ENCODE peak calls at places on chromosomes 2 and 18, in eight cellular contexts. One of them, this sample, is unnamed. For H3K4me1, the result is how much of the 10 kb centered on the place peaks cover.

GRCh38 chr2:236977999-236978398 is 107.7 kb upstream of the COPS8 start:
- DNase-seq in neuronal stem cell: no peak
- DNase-seq in PC-9: no peak
- DNase-seq in fibroblast of lung: no peak
- DNase-seq in GM23248: no peak
- DNase-seq in OCI-LY7: no peak
- DNase-seq in GM12878: no peak
- DNase-seq in IMR-90: no peak
- DNase-seq in this sample: no peak

GRCh38 chr2:159712194-159712928 is at the start of gene MARCHF7:
- DNase-seq in neuronal stem cell: peak
- DNase-seq in PC-9: peak
- DNase-seq in fibroblast of lung: peak
- DNase-seq in GM23248: peak
- DNase-seq in OCI-LY7: peak
- DNase-seq in GM12878: peak
- DNase-seq in IMR-90: peak
- DNase-seq in this sample: peak

GRCh38 chr2:172836386-172837200 is 100.9 kb downstream of the RAPGEF4 start:
- DNase-seq in neuronal stem cell: no peak
- DNase-seq in PC-9: peak
- DNase-seq in fibroblast of lung: no peak
- DNase-seq in GM23248: peak
- DNase-seq in OCI-LY7: no peak
- DNase-seq in GM12878: no peak
- DNase-seq in IMR-90: peak
- DNase-seq in this sample: no peak

GRCh38 chr2:23381084-23381483 is 3.9 kb upstream of the KLHL29 start:
- DNase-seq in neuronal stem cell: no peak
- DNase-seq in PC-9: peak
- DNase-seq in fibroblast of lung: peak
- DNase-seq in GM23248: peak
- DNase-seq in OCI-LY7: peak
- DNase-seq in GM12878: peak
- DNase-seq in IMR-90: peak
- DNase-seq in this sample: no peak

GRCh38 chr18:8548186-8548585 is 61.1 kb upstream of the RAB12 start:
- DNase-seq in neuronal stem cell: no peak
- DNase-seq in PC-9: no peak
- DNase-seq in fibroblast of lung: no peak
- DNase-seq in GM23248: peak
- DNase-seq in OCI-LY7: no peak
- DNase-seq in GM12878: no peak
- DNase-seq in IMR-90: peak
- DNase-seq in this sample: no peak

GRCh38 chr2:112147796-112148195 is 9.6 kb downstream of the FBLN7 start:
- DNase-seq in neuronal stem cell: no peak
- DNase-seq in PC-9: no peak
- DNase-seq in fibroblast of lung: no peak
- DNase-seq in GM23248: peak
- DNase-seq in OCI-LY7: no peak
- DNase-seq in GM12878: no peak
- DNase-seq in IMR-90: no peak
- DNase-seq in this sample: no peak

GRCh38 chr2:190407662-190408537 is at the start of gene MFSD6:
- DNase-seq in neuronal stem cell: peak
- DNase-seq in PC-9: no peak
- DNase-seq in fibroblast of lung: no peak
- DNase-seq in GM23248: peak
- DNase-seq in OCI-LY7: peak
- DNase-seq in GM12878: no peak
- DNase-seq in IMR-90: no peak
- DNase-seq in this sample: peak

GRCh38 chr18:31487251-31488015 is 10.5 kb upstream of the DSG2 start:
- DNase-seq in neuronal stem cell: no peak
- DNase-seq in PC-9: peak
- DNase-seq in fibroblast of lung: peak
- DNase-seq in GM23248: peak
- DNase-seq in OCI-LY7: no peak
- DNase-seq in GM12878: no peak
- DNase-seq in IMR-90: peak
- DNase-seq in this sample: peak

GRCh38 chr2:2577366-2577765 is 246.3 kb upstream of the MYT1L start:
- DNase-seq in neuronal stem cell: no peak
- DNase-seq in PC-9: no peak
- DNase-seq in fibroblast of lung: no peak
- DNase-seq in GM23248: peak
- DNase-seq in OCI-LY7: no peak
- DNase-seq in GM12878: no peak
- DNase-seq in IMR-90: no peak
- DNase-seq in this sample: no peak

GRCh38 chr2:2580341-2580740 is 249.3 kb upstream of the MYT1L start:
- DNase-seq in neuronal stem cell: no peak
- DNase-seq in PC-9: no peak
- DNase-seq in fibroblast of lung: no peak
- DNase-seq in GM23248: no peak
- DNase-seq in OCI-LY7: no peak
- DNase-seq in GM12878: no peak
- DNase-seq in IMR-90: no peak
- DNase-seq in this sample: no peak

GRCh38 chr2:2581331-2582159 is 250.5 kb upstream of the MYT1L start:
- DNase-seq in neuronal stem cell: no peak
- DNase-seq in PC-9: no peak
- DNase-seq in fibroblast of lung: no peak
- DNase-seq in GM23248: no peak
- DNase-seq in OCI-LY7: no peak
- DNase-seq in GM12878: no peak
- DNase-seq in IMR-90: no peak
- DNase-seq in this sample: no peak

GRCh38 chr2:2582998-2583545 is 252.0 kb upstream of the MYT1L start:
- DNase-seq in neuronal stem cell: no peak
- DNase-seq in PC-9: no peak
- DNase-seq in fibroblast of lung: no peak
- DNase-seq in GM23248: no peak
- DNase-seq in OCI-LY7: no peak
- DNase-seq in GM12878: no peak
- DNase-seq in IMR-90: no peak
- DNase-seq in this sample: no peak

DNA sequence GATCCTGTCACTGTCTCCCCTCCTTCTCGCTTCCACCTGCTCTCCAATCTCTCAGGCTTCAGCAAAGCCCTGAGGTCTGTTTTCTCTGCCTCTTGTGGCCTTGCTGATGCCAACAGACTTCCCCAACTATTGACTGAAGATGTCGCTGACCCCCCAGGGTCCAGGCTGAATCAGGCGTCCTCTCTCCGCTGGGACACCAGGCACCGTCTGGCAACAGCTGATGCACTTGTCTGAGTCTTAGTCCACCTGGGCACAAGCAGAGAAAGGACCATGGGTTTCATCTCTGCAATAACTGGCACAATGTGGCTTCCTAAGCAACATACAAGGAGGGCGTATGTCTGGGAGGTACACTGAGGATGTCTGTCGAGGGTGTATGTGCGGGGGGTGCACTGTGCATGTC is 248.7 kb upstream of the MYT1L start:
- DNase-seq in neuronal stem cell: no peak
- DNase-seq in PC-9: no peak
- DNase-seq in fibroblast of lung: no peak
- DNase-seq in GM23248: no peak
- DNase-seq in OCI-LY7: no peak
- DNase-seq in GM12878: no peak
- DNase-seq in IMR-90: no peak
- DNase-seq in this sample: no peak
- H2AFZ ChIP-seq in neuronal stem cell: no peak
- H2AFZ ChIP-seq in PC-9: no peak
- H2AFZ ChIP-seq in fibroblast of lung: no peak
- H2AFZ ChIP-seq in GM23248: no peak
- H2AFZ ChIP-seq in OCI-LY7: no peak
- H2AFZ ChIP-seq in GM12878: no peak
- H2AFZ ChIP-seq in IMR-90: no peak
- H2AFZ ChIP-seq in this sample: no peak

DNA sequence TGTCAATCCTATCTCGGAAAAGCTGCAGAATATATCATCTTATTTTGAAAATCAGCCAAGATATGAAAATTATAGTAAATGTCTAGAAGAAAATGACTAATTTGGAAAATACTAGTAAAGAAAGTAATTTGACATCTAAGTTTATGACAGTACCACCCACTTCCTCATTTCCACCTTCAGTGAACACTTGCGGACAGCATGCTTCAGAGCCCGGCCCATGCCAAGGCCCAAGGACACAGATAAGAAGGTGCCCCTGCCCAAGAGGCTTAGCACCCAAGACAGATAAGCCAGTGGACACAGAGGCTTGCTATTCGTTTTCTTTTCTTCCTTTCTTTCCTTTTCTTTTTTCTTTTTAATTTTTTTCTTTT is 4.8 kb upstream of the KCNG2 start:
- DNase-seq in neuronal stem cell: no peak
- DNase-seq in PC-9: no peak
- DNase-seq in fibroblast of lung: no peak
- DNase-seq in GM23248: no peak
- DNase-seq in OCI-LY7: no peak
- DNase-seq in GM12878: no peak
- DNase-seq in IMR-90: no peak
- DNase-seq in this sample: no peak
- H3K4me1 ChIP-seq in neuronal stem cell: under half
- H3K4me1 ChIP-seq in PC-9: under half
- H3K4me1 ChIP-seq in fibroblast of lung: under half
- H3K4me1 ChIP-seq in GM23248: under half
- H3K4me1 ChIP-seq in OCI-LY7: under half
- H3K4me1 ChIP-seq in GM12878: under half
- H3K4me1 ChIP-seq in IMR-90: under half
- H3K4me1 ChIP-seq in this sample: under half

GRCh38 chr18:70422061-70422965 is 133.5 kb downstream of the SOCS6 start:
- DNase-seq in neuronal stem cell: no peak
- DNase-seq in PC-9: peak
- DNase-seq in fibroblast of lung: peak
- DNase-seq in GM23248: peak
- DNase-seq in OCI-LY7: no peak
- DNase-seq in GM12878: no peak
- DNase-seq in IMR-90: peak
- DNase-seq in this sample: peak
- H2AFZ ChIP-seq in neuronal stem cell: no peak
- H2AFZ ChIP-seq in PC-9: no peak
- H2AFZ ChIP-seq in fibroblast of lung: no peak
- H2AFZ ChIP-seq in GM23248: no peak
- H2AFZ ChIP-seq in OCI-LY7: no peak
- H2AFZ ChIP-seq in GM12878: no peak
- H2AFZ ChIP-seq in IMR-90: no peak
- H2AFZ ChIP-seq in this sample: no peak

GRCh38 chr2:46346719-46347118 is 49.5 kb downstream of the EPAS1 start:
- DNase-seq in neuronal stem cell: no peak
- DNase-seq in PC-9: no peak
- DNase-seq in fibroblast of lung: no peak
- DNase-seq in GM23248: no peak
- DNase-seq in OCI-LY7: no peak
- DNase-seq in GM12878: no peak
- DNase-seq in IMR-90: no peak
- DNase-seq in this sample: no peak
- H3K4me1 ChIP-seq in neuronal stem cell: under half
- H3K4me1 ChIP-seq in PC-9: under half
- H3K4me1 ChIP-seq in fibroblast of lung: under half
- H3K4me1 ChIP-seq in GM23248: under half
- H3K4me1 ChIP-seq in OCI-LY7: under half
- H3K4me1 ChIP-seq in GM12878: under half
- H3K4me1 ChIP-seq in IMR-90: under half
- H3K4me1 ChIP-seq in this sample: under half